ENCODE peak calls at places on chromosomes 5 and 9, in five cellular contexts. U is AML-193; V is NCI-H1436; D is stimulated activated CD4-positive, alpha-beta T cell treated with anti-CD3 and anti-CD28 coated beads, Interleukin-2, amount 100 ng/mL, for 48 hours; Y is ELF-1. G is an unnamed sample.
A peak's percentile ranks its signal among the peaks of the same experiment; 100 is the strongest.

GRCh38 chr5:72067682-72068470 is 39.4 kb upstream of the MAP1B start:
- DNase-seq in U (no peak), V (no peak), D (no peak), Y (peak; percentile 69), G (no peak)

GRCh38 chr9:100105861-100106260 is 6.8 kb downstream of the INVS start:
- DNase-seq in U (no peak), V (no peak), D (no peak), Y (no peak), G (no peak)

GRCh38 chr9:91163773-91164471 is 197.8 kb downstream of the AUH start:
- DNase-seq in U (no peak), V (no peak), D (no peak), Y (no peak), G (no peak)

GRCh38 chr9:79652598-79652997 is 80.8 kb downstream of the TLE4 start:
- DNase-seq in U (no peak), V (no peak), D (no peak), Y (no peak), G (no peak)

GRCh38 chr9:127921592-127922120 is 4.8 kb upstream of the ST6GALNAC4 start:
- DNase-seq in U (peak; percentile 16), V (peak; percentile 31), D (peak; percentile 86), Y (peak; percentile 73), G (peak; percentile 25)

GRCh38 chr9:87515086-87515485 is 17.4 kb downstream of the DAPK1 start:
- DNase-seq in U (no peak), V (no peak), D (no peak), Y (no peak), G (no peak)

GRCh38 chr5:32538031-32538547 is 47.3 kb upstream of the SUB1 start:
- DNase-seq in U (no peak), V (peak; percentile 17), D (no peak), Y (no peak), G (no peak)

GRCh38 chr9:114953917-114954316 is 23.5 kb upstream of the TNFSF8 start:
- DNase-seq in U (peak; percentile 77), V (no peak), D (no peak), Y (no peak), G (no peak)

GRCh38 chr5:88188458-88189132 is 80.0 kb downstream of the TMEM161B start:
- DNase-seq in U (no peak), V (no peak), D (no peak), Y (peak; percentile 12), G (no peak)

GRCh38 chr5:96483878-96484277 is 50.8 kb upstream of the PCSK1 start:
- DNase-seq in U (peak; percentile 1), V (no peak), D (no peak), Y (peak; percentile 7), G (no peak)

GRCh38 chr9:89002987-89003386 is 11.7 kb downstream of the S1PR3 start:
- DNase-seq in U (no peak), V (no peak), D (no peak), Y (no peak), G (no peak)

GRCh38 chr5:77645158-77645994 is 6.9 kb upstream of the OTP start:
- DNase-seq in U (no peak), V (peak; percentile 57), D (no peak), Y (peak; percentile 47), G (no peak)

GRCh38 chr9:89225587-89225986 is 47.0 kb upstream of the SHC3 start:
- DNase-seq in U (no peak), V (no peak), D (no peak), Y (peak; percentile 19), G (no peak)

GRCh38 chr5:135433626-135434426 is 13.3 kb downstream of the DCANP1 start:
- DNase-seq in U (peak; percentile 7), V (no peak), D (no peak), Y (peak; percentile 37), G (no peak)

GRCh38 chr5:122715095-122715494 is 59.8 kb upstream of the SNX2 start:
- DNase-seq in U (no peak), V (no peak), D (no peak), Y (no peak), G (no peak)

GRCh38 chr5:42520957-42521356 is 97.7 kb downstream of the GHR start:
- DNase-seq in U (no peak), V (no peak), D (no peak), Y (no peak), G (no peak)

GRCh38 chr9:81456431-81456970 is 232.8 kb downstream of the TLE1 start:
- DNase-seq in U (no peak), V (no peak), D (no peak), Y (no peak), G (no peak)

GRCh38 chr9:3794005-3794404 is 268.2 kb upstream of the RFX3 start:
- DNase-seq in U (no peak), V (peak; percentile 56), D (no peak), Y (peak; percentile 55), G (no peak)

GRCh38 chr5:137278476-137278875 is 220.7 kb downstream of the SPOCK1 start:
- DNase-seq in U (no peak), V (no peak), D (no peak), Y (no peak), G (no peak)

GRCh38 chr5:134426362-134426761 is 14.7 kb upstream of the CDKN2AIPNL start:
- DNase-seq in U (no peak), V (no peak), D (no peak), Y (no peak), G (no peak)

GRCh38 chr9:127976498-127976897 is 4.3 kb downstream of the EEIG1 start:
- DNase-seq in U (no peak), V (peak; percentile 79), D (no peak), Y (no peak), G (no peak)

GRCh38 chr5:124742521-124742920 is 3.9 kb downstream of the ZNF608 start:
- DNase-seq in U (no peak), V (no peak), D (no peak), Y (no peak), G (no peak)

GRCh38 chr9:86545085-86545484 is 190.9 kb upstream of the TUT7 start:
- DNase-seq in U (no peak), V (no peak), D (no peak), Y (no peak), G (no peak)

GRCh38 chr9:77514886-77515711 is 133.0 kb downstream of the GNA14 start:
- DNase-seq in U (no peak), V (no peak), D (no peak), Y (no peak), G (peak; percentile 49)

GRCh38 chr5:178206166-178207101 is 2.1 kb downstream of the HNRNPAB start:
- DNase-seq in U (no peak), V (no peak), D (no peak), Y (peak; percentile 39), G (no peak)

GRCh38 chr9:123473226-123473625 is 117.2 kb downstream of the CRB2 start:
- DNase-seq in U (no peak), V (no peak), D (no peak), Y (no peak), G (no peak)

GRCh38 chr9:127336086-127336485 is 60.9 kb upstream of the SLC2A8 start:
- DNase-seq in U (no peak), V (no peak), D (no peak), Y (no peak), G (no peak)

GRCh38 chr5:159217236-159217635 is 7.9 kb upstream of the RNF145 start:
- DNase-seq in U (no peak), V (no peak), D (no peak), Y (no peak), G (no peak)

G was measured in KG1.